ENCODE peak calls at places on chromosome 3, in ten cellular contexts. One of them, this sample, is unnamed.

GRCh38 chr3:22632566-22632965 is 570.6 kb upstream of the UBE2E2 start:
- DNase-seq in breast epithelium: no peak
- DNase-seq in AG04450: no peak
- DNase-seq in BJ: no peak
- DNase-seq in AG09309: no peak
- DNase-seq in lower leg skin: no peak
- DNase-seq in GM13976: no peak
- DNase-seq in astrocyte of the cerebellum: no peak
- DNase-seq in GM20000: no peak
- DNase-seq in IMR-90: no peak
- DNase-seq in this sample: no peak

GRCh38 chr3:63960048-63960711 is 48.0 kb upstream of the SCAANT1 start:
- DNase-seq in breast epithelium: no peak
- DNase-seq in AG04450: no peak
- DNase-seq in BJ: no peak
- DNase-seq in AG09309: no peak
- DNase-seq in lower leg skin: no peak
- DNase-seq in GM13976: no peak
- DNase-seq in astrocyte of the cerebellum: peak; percentile 68
- DNase-seq in GM20000: no peak
- DNase-seq in IMR-90: peak; percentile 84
- DNase-seq in this sample: peak; percentile 78

GRCh38 chr3:39524107-39524506 is 56.6 kb downstream of the MOBP start:
- DNase-seq in breast epithelium: no peak
- DNase-seq in AG04450: no peak
- DNase-seq in BJ: no peak
- DNase-seq in AG09309: no peak
- DNase-seq in lower leg skin: no peak
- DNase-seq in GM13976: no peak
- DNase-seq in astrocyte of the cerebellum: no peak
- DNase-seq in GM20000: no peak
- DNase-seq in IMR-90: no peak
- DNase-seq in this sample: no peak

GRCh38 chr3:119073258-119074001 is 38.8 kb upstream of the IGSF11 start:
- DNase-seq in breast epithelium: no peak
- DNase-seq in AG04450: no peak
- DNase-seq in BJ: no peak
- DNase-seq in AG09309: no peak
- DNase-seq in lower leg skin: no peak
- DNase-seq in GM13976: no peak
- DNase-seq in astrocyte of the cerebellum: no peak
- DNase-seq in GM20000: no peak
- DNase-seq in IMR-90: no peak
- DNase-seq in this sample: no peak

GRCh38 chr3:168424059-168424765 is 328.5 kb upstream of the GOLIM4 start:
- DNase-seq in breast epithelium: no peak
- DNase-seq in AG04450: peak; percentile 46
- DNase-seq in BJ: peak; percentile 17
- DNase-seq in AG09309: no peak
- DNase-seq in lower leg skin: no peak
- DNase-seq in GM13976: no peak
- DNase-seq in astrocyte of the cerebellum: no peak
- DNase-seq in GM20000: no peak
- DNase-seq in IMR-90: peak; percentile 83
- DNase-seq in this sample: no peak

GRCh38 chr3:141878812-141879211 is 2.4 kb downstream of the ATP1B3 start:
- DNase-seq in breast epithelium: no peak
- DNase-seq in AG04450: no peak
- DNase-seq in BJ: no peak
- DNase-seq in AG09309: no peak
- DNase-seq in lower leg skin: no peak
- DNase-seq in GM13976: no peak
- DNase-seq in astrocyte of the cerebellum: no peak
- DNase-seq in GM20000: no peak
- DNase-seq in IMR-90: peak; percentile 60
- DNase-seq in this sample: peak; percentile 71

GRCh38 chr3:127442551-127442950 is 148.0 kb downstream of the TPRA1 start:
- DNase-seq in breast epithelium: no peak
- DNase-seq in AG04450: no peak
- DNase-seq in BJ: no peak
- DNase-seq in AG09309: no peak
- DNase-seq in lower leg skin: peak; percentile 74
- DNase-seq in GM13976: no peak
- DNase-seq in astrocyte of the cerebellum: no peak
- DNase-seq in GM20000: no peak
- DNase-seq in IMR-90: no peak
- DNase-seq in this sample: no peak

GRCh38 chr3:27630892-27631291 is 91.2 kb downstream of the EOMES start:
- DNase-seq in breast epithelium: no peak
- DNase-seq in AG04450: no peak
- DNase-seq in BJ: no peak
- DNase-seq in AG09309: no peak
- DNase-seq in lower leg skin: no peak
- DNase-seq in GM13976: peak; percentile 27
- DNase-seq in astrocyte of the cerebellum: no peak
- DNase-seq in GM20000: peak; percentile 27
- DNase-seq in IMR-90: peak; percentile 82
- DNase-seq in this sample: peak; percentile 31

GRCh38 chr3:1444196-1444595 is 351.4 kb downstream of the CNTN6 start:
- DNase-seq in breast epithelium: no peak
- DNase-seq in AG04450: no peak
- DNase-seq in BJ: no peak
- DNase-seq in AG09309: no peak
- DNase-seq in lower leg skin: no peak
- DNase-seq in GM13976: no peak
- DNase-seq in astrocyte of the cerebellum: no peak
- DNase-seq in GM20000: no peak
- DNase-seq in IMR-90: no peak
- DNase-seq in this sample: no peak

GRCh38 chr3:1442271-1442670 is 349.4 kb downstream of the CNTN6 start:
- DNase-seq in breast epithelium: no peak
- DNase-seq in AG04450: no peak
- DNase-seq in BJ: no peak
- DNase-seq in AG09309: no peak
- DNase-seq in lower leg skin: no peak
- DNase-seq in GM13976: no peak
- DNase-seq in astrocyte of the cerebellum: no peak
- DNase-seq in GM20000: no peak
- DNase-seq in IMR-90: no peak
- DNase-seq in this sample: no peak

DNA sequence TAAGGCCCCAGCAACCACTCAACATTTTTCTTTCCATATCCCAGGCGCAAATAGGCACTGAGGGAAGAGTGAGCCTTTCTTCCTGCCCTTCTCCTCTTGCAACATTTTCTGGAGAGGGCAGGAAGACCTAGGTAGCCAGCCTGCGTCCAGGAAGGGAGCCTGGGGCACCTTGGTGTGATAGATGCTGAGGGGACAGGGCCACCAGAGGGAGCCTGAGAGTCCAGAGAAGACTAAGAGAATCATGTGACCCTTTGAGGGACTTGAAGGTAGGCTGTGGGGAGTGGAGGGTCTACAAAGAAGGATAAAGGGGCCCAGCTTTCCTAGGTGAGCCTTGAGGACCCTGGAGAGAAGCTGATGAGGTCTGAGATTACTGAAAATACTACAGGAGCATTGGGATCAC is 346.6 kb downstream of the CNTN6 start:
- DNase-seq in breast epithelium: no peak
- DNase-seq in AG04450: no peak
- DNase-seq in BJ: no peak
- DNase-seq in AG09309: no peak
- DNase-seq in lower leg skin: no peak
- DNase-seq in GM13976: no peak
- DNase-seq in astrocyte of the cerebellum: no peak
- DNase-seq in GM20000: no peak
- DNase-seq in IMR-90: no peak
- DNase-seq in this sample: peak; percentile 13
- TF ChIP-seq CTCF in breast epithelium: no peak
- TF ChIP-seq CTCF in AG04450: no peak
- TF ChIP-seq CTCF in BJ: no peak
- TF ChIP-seq CTCF in AG09309: no peak
- TF ChIP-seq CTCF in lower leg skin: no peak
- TF ChIP-seq CTCF in GM13976: peak; percentile 17
- TF ChIP-seq CTCF in astrocyte of the cerebellum: peak; percentile 4
- TF ChIP-seq CTCF in GM20000: no peak
- TF ChIP-seq CTCF in IMR-90: no peak
- TF ChIP-seq CTCF in this sample: peak; percentile 30

GRCh38 chr3:111080357-111080937 is 8.8 kb downstream of the NECTIN3 start:
- DNase-seq in breast epithelium: no peak
- DNase-seq in AG04450: peak; percentile 37
- DNase-seq in BJ: no peak
- DNase-seq in AG09309: no peak
- DNase-seq in lower leg skin: no peak
- DNase-seq in GM13976: no peak
- DNase-seq in astrocyte of the cerebellum: peak; percentile 41
- DNase-seq in GM20000: no peak
- DNase-seq in IMR-90: peak; percentile 78
- DNase-seq in this sample: peak; percentile 61
- TF ChIP-seq CTCF in breast epithelium: no peak
- TF ChIP-seq CTCF in AG04450: peak; percentile 67
- TF ChIP-seq CTCF in BJ: peak; percentile 46
- TF ChIP-seq CTCF in AG09309: peak; percentile 43
- TF ChIP-seq CTCF in lower leg skin: no peak
- TF ChIP-seq CTCF in GM13976: no peak
- TF ChIP-seq CTCF in astrocyte of the cerebellum: peak; percentile 39
- TF ChIP-seq CTCF in GM20000: no peak
- TF ChIP-seq CTCF in IMR-90: peak; percentile 73
- TF ChIP-seq CTCF in this sample: peak; percentile 65

GRCh38 chr3:123194552-123194951 is 7.2 kb upstream of the SEC22A start:
- DNase-seq in breast epithelium: no peak
- DNase-seq in AG04450: no peak
- DNase-seq in BJ: no peak
- DNase-seq in AG09309: no peak
- DNase-seq in lower leg skin: no peak
- DNase-seq in GM13976: no peak
- DNase-seq in astrocyte of the cerebellum: no peak
- DNase-seq in GM20000: no peak
- DNase-seq in IMR-90: peak; percentile 19
- DNase-seq in this sample: no peak
- TF ChIP-seq CTCF in breast epithelium: no peak
- TF ChIP-seq CTCF in AG04450: peak; percentile 61
- TF ChIP-seq CTCF in BJ: peak; percentile 61
- TF ChIP-seq CTCF in AG09309: peak; percentile 31
- TF ChIP-seq CTCF in lower leg skin: no peak
- TF ChIP-seq CTCF in GM13976: no peak
- TF ChIP-seq CTCF in astrocyte of the cerebellum: peak; percentile 54
- TF ChIP-seq CTCF in GM20000: no peak
- TF ChIP-seq CTCF in IMR-90: peak; percentile 50
- TF ChIP-seq CTCF in this sample: peak; percentile 8

GRCh38 chr3:31432897-31433678 is 99.6 kb upstream of the STT3B start:
- DNase-seq in breast epithelium: no peak
- DNase-seq in AG04450: no peak
- DNase-seq in BJ: no peak
- DNase-seq in AG09309: no peak
- DNase-seq in lower leg skin: no peak
- DNase-seq in GM13976: no peak
- DNase-seq in astrocyte of the cerebellum: no peak
- DNase-seq in GM20000: no peak
- DNase-seq in IMR-90: no peak
- DNase-seq in this sample: no peak
- TF ChIP-seq CTCF in breast epithelium: no peak
- TF ChIP-seq CTCF in AG04450: no peak
- TF ChIP-seq CTCF in BJ: no peak
- TF ChIP-seq CTCF in AG09309: no peak
- TF ChIP-seq CTCF in lower leg skin: no peak
- TF ChIP-seq CTCF in GM13976: no peak
- TF ChIP-seq CTCF in astrocyte of the cerebellum: no peak
- TF ChIP-seq CTCF in GM20000: no peak
- TF ChIP-seq CTCF in IMR-90: no peak
- TF ChIP-seq CTCF in this sample: no peak

GRCh38 chr3:52299815-52300611 is 12.4 kb downstream of the GLYCTK start:
- DNase-seq in breast epithelium: no peak
- DNase-seq in AG04450: no peak
- DNase-seq in BJ: no peak
- DNase-seq in AG09309: no peak
- DNase-seq in lower leg skin: no peak
- DNase-seq in GM13976: peak; percentile 74
- DNase-seq in astrocyte of the cerebellum: no peak
- DNase-seq in GM20000: peak; percentile 41
- DNase-seq in IMR-90: peak; percentile 34
- DNase-seq in this sample: peak; percentile 18
- TF ChIP-seq CTCF in breast epithelium: no peak
- TF ChIP-seq CTCF in AG04450: peak; percentile 14
- TF ChIP-seq CTCF in BJ: peak; percentile 41
- TF ChIP-seq CTCF in AG09309: no peak
- TF ChIP-seq CTCF in lower leg skin: no peak
- TF ChIP-seq CTCF in GM13976: no peak
- TF ChIP-seq CTCF in astrocyte of the cerebellum: no peak
- TF ChIP-seq CTCF in GM20000: no peak
- TF ChIP-seq CTCF in IMR-90: no peak
- TF ChIP-seq CTCF in this sample: no peak

DNA sequence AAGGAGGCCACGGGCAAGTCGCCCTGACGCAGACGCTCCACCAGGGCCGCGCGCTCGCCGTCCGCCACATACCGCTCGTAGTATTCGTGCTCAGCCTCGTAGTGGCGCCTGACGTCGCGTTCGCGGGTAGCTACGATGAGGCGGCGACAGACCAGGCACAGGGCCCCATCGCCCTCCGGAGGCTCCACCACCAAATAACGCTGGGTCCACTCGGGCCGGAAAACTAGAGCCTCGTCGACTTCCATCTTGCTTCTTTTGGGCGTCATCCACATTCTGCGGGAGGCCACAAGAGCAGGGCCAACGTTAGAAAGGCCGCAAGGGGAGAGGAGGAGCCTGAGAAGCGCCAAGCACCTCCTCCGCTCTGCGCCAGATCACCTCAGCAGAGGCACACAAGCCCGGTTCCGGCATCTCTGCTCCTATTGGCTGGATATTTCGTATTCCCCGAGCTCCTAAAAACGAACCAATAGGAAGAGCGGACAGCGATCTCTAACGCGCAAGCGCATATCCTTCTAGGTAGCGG is at the start of gene EPM2AIP1:
- DNase-seq in breast epithelium: no peak
- DNase-seq in AG04450: no peak
- DNase-seq in BJ: no peak
- DNase-seq in AG09309: no peak
- DNase-seq in lower leg skin: peak; percentile 100
- DNase-seq in GM13976: peak; percentile 96
- DNase-seq in astrocyte of the cerebellum: no peak
- DNase-seq in GM20000: peak; percentile 94
- DNase-seq in IMR-90: no peak
- DNase-seq in this sample: peak; percentile 100
- TF ChIP-seq CTCF in breast epithelium: peak; percentile 40
- TF ChIP-seq CTCF in AG04450: no peak
- TF ChIP-seq CTCF in BJ: peak; percentile 38
- TF ChIP-seq CTCF in AG09309: peak; percentile 5
- TF ChIP-seq CTCF in lower leg skin: no peak
- TF ChIP-seq CTCF in GM13976: peak; percentile 24
- TF ChIP-seq CTCF in astrocyte of the cerebellum: peak; percentile 11
- TF ChIP-seq CTCF in GM20000: peak; percentile 16
- TF ChIP-seq CTCF in IMR-90: peak; percentile 28
- TF ChIP-seq CTCF in this sample: peak; percentile 14